ENCODE peak calls at places on chromosomes 12 and 14, in eight cellular contexts. One of them, this sample, is unnamed.

GRCh38 chr14:77241955-77242354 is 29.1 kb downstream of the NGB start:
- DNase-seq in H54: no peak
- DNase-seq in GM12878: no peak
- DNase-seq in IMR-90: no peak
- DNase-seq in ovary: no peak
- DNase-seq in lower leg skin: no peak
- DNase-seq in erythroblast: no peak
- DNase-seq in suprapubic skin: no peak
- DNase-seq in this sample: no peak

GRCh38 chr12:27220057-27220987 is 23.8 kb upstream of the STK38L start:
- DNase-seq in H54: no peak
- DNase-seq in GM12878: peak; percentile 90
- DNase-seq in IMR-90: peak; percentile 28
- DNase-seq in ovary: no peak
- DNase-seq in lower leg skin: no peak
- DNase-seq in erythroblast: no peak
- DNase-seq in suprapubic skin: no peak
- DNase-seq in this sample: no peak

GRCh38 chr12:116135209-116135930 is 142.1 kb downstream of the MED13L start:
- DNase-seq in H54: no peak
- DNase-seq in GM12878: no peak
- DNase-seq in IMR-90: peak; percentile 83
- DNase-seq in ovary: no peak
- DNase-seq in lower leg skin: no peak
- DNase-seq in erythroblast: peak; percentile 19
- DNase-seq in suprapubic skin: no peak
- DNase-seq in this sample: no peak

GRCh38 chr12:57793920-57794319 is 11.3 kb downstream of the TSFM start:
- DNase-seq in H54: peak; percentile 40
- DNase-seq in GM12878: no peak
- DNase-seq in IMR-90: peak; percentile 90
- DNase-seq in ovary: no peak
- DNase-seq in lower leg skin: no peak
- DNase-seq in erythroblast: no peak
- DNase-seq in suprapubic skin: no peak
- DNase-seq in this sample: no peak

GRCh38 chr12:47238665-47239064 is 158.9 kb upstream of the AMIGO2 start:
- DNase-seq in H54: no peak
- DNase-seq in GM12878: no peak
- DNase-seq in IMR-90: peak; percentile 54
- DNase-seq in ovary: no peak
- DNase-seq in lower leg skin: no peak
- DNase-seq in erythroblast: no peak
- DNase-seq in suprapubic skin: no peak
- DNase-seq in this sample: no peak

GRCh38 chr14:66240112-66240511 is 246.1 kb upstream of the CCDC196 start:
- DNase-seq in H54: no peak
- DNase-seq in GM12878: no peak
- DNase-seq in IMR-90: no peak
- DNase-seq in ovary: no peak
- DNase-seq in lower leg skin: no peak
- DNase-seq in erythroblast: no peak
- DNase-seq in suprapubic skin: no peak
- DNase-seq in this sample: no peak

GRCh38 chr12:31740618-31741017 is 11.8 kb upstream of the AMN1 start:
- DNase-seq in H54: no peak
- DNase-seq in GM12878: no peak
- DNase-seq in IMR-90: no peak
- DNase-seq in ovary: no peak
- DNase-seq in lower leg skin: no peak
- DNase-seq in erythroblast: no peak
- DNase-seq in suprapubic skin: no peak
- DNase-seq in this sample: no peak

GRCh38 chr12:19846561-19846960 is 407.3 kb downstream of the AEBP2 start:
- DNase-seq in H54: no peak
- DNase-seq in GM12878: no peak
- DNase-seq in IMR-90: peak; percentile 69
- DNase-seq in ovary: no peak
- DNase-seq in lower leg skin: no peak
- DNase-seq in erythroblast: no peak
- DNase-seq in suprapubic skin: no peak
- DNase-seq in this sample: no peak

GRCh38 chr12:49903700-49904423 is at the start of gene FAIM2:
- DNase-seq in H54: no peak
- DNase-seq in GM12878: no peak
- DNase-seq in IMR-90: peak; percentile 82
- DNase-seq in ovary: peak; percentile 72
- DNase-seq in lower leg skin: no peak
- DNase-seq in erythroblast: peak; percentile 30
- DNase-seq in suprapubic skin: no peak
- DNase-seq in this sample: peak; percentile 91

GRCh38 chr14:21056520-21057163 is 980 bp upstream of the RNASE8 start:
- DNase-seq in H54: no peak
- DNase-seq in GM12878: no peak
- DNase-seq in IMR-90: no peak
- DNase-seq in ovary: no peak
- DNase-seq in lower leg skin: no peak
- DNase-seq in erythroblast: no peak
- DNase-seq in suprapubic skin: no peak
- DNase-seq in this sample: no peak
- TF ChIP-seq POLR2A in H54: no peak
- TF ChIP-seq POLR2A in GM12878: no peak
- TF ChIP-seq POLR2A in IMR-90: no peak
- TF ChIP-seq POLR2A in ovary: no peak
- TF ChIP-seq POLR2A in lower leg skin: no peak
- TF ChIP-seq POLR2A in erythroblast: no peak
- TF ChIP-seq POLR2A in suprapubic skin: no peak
- TF ChIP-seq POLR2A in this sample: no peak

GRCh38 chr12:75611041-75611440 is 99.6 kb upstream of the KRR1 start:
- DNase-seq in H54: no peak
- DNase-seq in GM12878: no peak
- DNase-seq in IMR-90: no peak
- DNase-seq in ovary: no peak
- DNase-seq in lower leg skin: no peak
- DNase-seq in erythroblast: no peak
- DNase-seq in suprapubic skin: no peak
- DNase-seq in this sample: no peak

GRCh38 chr12:75613981-75614380 is 102.6 kb upstream of the KRR1 start:
- DNase-seq in H54: no peak
- DNase-seq in GM12878: no peak
- DNase-seq in IMR-90: no peak
- DNase-seq in ovary: no peak
- DNase-seq in lower leg skin: no peak
- DNase-seq in erythroblast: no peak
- DNase-seq in suprapubic skin: no peak
- DNase-seq in this sample: no peak
- TF ChIP-seq POLR2A in H54: no peak
- TF ChIP-seq POLR2A in GM12878: no peak
- TF ChIP-seq POLR2A in IMR-90: no peak
- TF ChIP-seq POLR2A in ovary: no peak
- TF ChIP-seq POLR2A in lower leg skin: no peak
- TF ChIP-seq POLR2A in erythroblast: no peak
- TF ChIP-seq POLR2A in suprapubic skin: no peak
- TF ChIP-seq POLR2A in this sample: no peak

DNA sequence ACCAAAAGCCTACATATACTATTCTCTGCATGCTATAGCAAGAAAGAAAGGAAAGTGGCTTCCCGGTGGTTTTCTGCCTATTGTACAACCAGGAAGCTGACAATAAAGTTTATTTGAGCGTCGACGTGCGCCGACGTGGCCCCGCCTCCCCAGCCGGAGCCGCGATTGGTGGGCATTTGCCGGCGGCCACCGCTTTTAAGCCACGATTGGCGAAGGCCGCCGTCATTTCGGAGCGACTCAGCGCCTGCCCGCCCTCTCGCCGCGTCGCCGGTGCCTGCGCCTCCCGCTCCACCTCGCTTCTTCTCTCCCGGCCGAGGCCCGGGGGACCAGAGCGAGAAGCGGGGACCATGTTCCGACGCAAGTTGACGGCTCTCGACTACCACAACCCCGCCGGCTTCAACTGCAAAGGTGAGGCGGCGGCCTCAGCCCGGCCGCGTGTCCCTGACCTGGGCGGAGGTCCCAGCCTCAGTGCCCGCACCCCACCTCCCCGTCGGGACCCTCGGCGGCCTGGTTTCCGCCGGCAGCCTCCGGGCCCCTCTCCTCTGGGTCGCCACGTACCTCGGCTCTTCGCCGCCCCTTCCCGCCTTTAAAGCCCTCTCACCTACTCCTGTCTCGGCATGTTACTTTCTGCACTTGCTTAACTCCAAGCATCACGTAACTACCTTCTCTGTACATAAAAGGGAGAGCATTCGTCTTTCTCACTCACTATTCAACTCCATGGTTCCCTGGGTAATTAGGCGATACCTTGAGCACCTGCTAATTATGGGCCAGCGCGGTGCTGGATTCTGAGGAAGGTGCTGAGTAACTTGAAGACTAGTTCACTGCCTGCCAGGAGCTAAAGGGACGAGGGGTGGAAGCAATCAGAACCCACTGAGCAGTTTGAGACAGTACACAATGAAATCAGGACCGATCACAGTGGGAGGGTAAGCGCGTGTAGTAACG is at the start of gene RTRAF:
- DNase-seq in H54: peak; percentile 72
- DNase-seq in GM12878: peak; percentile 69
- DNase-seq in IMR-90: peak; percentile 92
- DNase-seq in ovary: peak; percentile 93
- DNase-seq in lower leg skin: peak; percentile 89
- DNase-seq in erythroblast: peak; percentile 96
- DNase-seq in suprapubic skin: peak; percentile 93
- DNase-seq in this sample: peak; percentile 95
- TF ChIP-seq POLR2A in H54: peak; percentile 60
- TF ChIP-seq POLR2A in GM12878: peak; percentile 97
- TF ChIP-seq POLR2A in IMR-90: peak; percentile 82
- TF ChIP-seq POLR2A in ovary: peak; percentile 70
- TF ChIP-seq POLR2A in lower leg skin: no peak
- TF ChIP-seq POLR2A in erythroblast: peak; percentile 89
- TF ChIP-seq POLR2A in suprapubic skin: peak; percentile 78
- TF ChIP-seq POLR2A in this sample: peak; percentile 87

GRCh38 chr14:60904381-60904780 is 76.5 kb downstream of the TRMT5 start:
- DNase-seq in H54: no peak
- DNase-seq in GM12878: no peak
- DNase-seq in IMR-90: peak; percentile 31
- DNase-seq in ovary: no peak
- DNase-seq in lower leg skin: no peak
- DNase-seq in erythroblast: no peak
- DNase-seq in suprapubic skin: no peak
- DNase-seq in this sample: no peak

DNA sequence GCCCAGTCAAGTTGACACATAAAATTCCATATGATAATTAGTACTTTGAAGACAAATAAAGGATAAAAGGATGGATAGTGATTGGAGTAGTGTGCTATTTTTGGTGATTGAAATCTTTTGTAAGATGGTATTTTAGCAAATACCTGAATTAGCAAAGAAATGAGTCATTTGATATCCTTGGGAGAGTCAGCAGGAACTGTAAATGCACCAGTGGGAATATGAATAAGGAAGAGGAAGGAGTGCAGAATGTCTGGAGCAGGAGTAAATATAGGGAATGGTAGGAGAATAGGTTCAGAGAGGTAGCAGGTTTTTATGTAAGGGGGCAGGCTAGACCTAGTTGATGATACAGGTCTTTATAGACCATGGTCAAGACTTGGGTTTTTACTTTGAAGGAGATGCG is 74.9 kb downstream of the TRMT5 start:
- DNase-seq in H54: no peak
- DNase-seq in GM12878: no peak
- DNase-seq in IMR-90: peak; percentile 38
- DNase-seq in ovary: no peak
- DNase-seq in lower leg skin: no peak
- DNase-seq in erythroblast: no peak
- DNase-seq in suprapubic skin: no peak
- DNase-seq in this sample: no peak
- TF ChIP-seq POLR2A in H54: no peak
- TF ChIP-seq POLR2A in GM12878: no peak
- TF ChIP-seq POLR2A in IMR-90: no peak
- TF ChIP-seq POLR2A in ovary: no peak
- TF ChIP-seq POLR2A in lower leg skin: no peak
- TF ChIP-seq POLR2A in erythroblast: no peak
- TF ChIP-seq POLR2A in suprapubic skin: no peak
- TF ChIP-seq POLR2A in this sample: no peak

GRCh38 chr12:120324841-120325417 is 2.6 kb downstream of the PLA2G1B start:
- DNase-seq in H54: no peak
- DNase-seq in GM12878: no peak
- DNase-seq in IMR-90: no peak
- DNase-seq in ovary: no peak
- DNase-seq in lower leg skin: no peak
- DNase-seq in erythroblast: no peak
- DNase-seq in suprapubic skin: no peak
- DNase-seq in this sample: no peak

GRCh38 chr12:120331390-120331789 is 3.8 kb upstream of the PLA2G1B start:
- DNase-seq in H54: no peak
- DNase-seq in GM12878: no peak
- DNase-seq in IMR-90: no peak
- DNase-seq in ovary: no peak
- DNase-seq in lower leg skin: no peak
- DNase-seq in erythroblast: no peak
- DNase-seq in suprapubic skin: no peak
- DNase-seq in this sample: no peak

GRCh38 chr12:120323772-120324171 is 3.8 kb downstream of the PLA2G1B start:
- DNase-seq in H54: no peak
- DNase-seq in GM12878: no peak
- DNase-seq in IMR-90: no peak
- DNase-seq in ovary: no peak
- DNase-seq in lower leg skin: no peak
- DNase-seq in erythroblast: no peak
- DNase-seq in suprapubic skin: no peak
- DNase-seq in this sample: no peak

GRCh38 chr12:120328228-120328627 is 649 bp upstream of the PLA2G1B start:
- DNase-seq in H54: no peak
- DNase-seq in GM12878: no peak
- DNase-seq in IMR-90: no peak
- DNase-seq in ovary: no peak
- DNase-seq in lower leg skin: no peak
- DNase-seq in erythroblast: peak; percentile 14
- DNase-seq in suprapubic skin: no peak
- DNase-seq in this sample: no peak

GRCh38 chr12:120327593-120327992 is at the start of gene PLA2G1B:
- DNase-seq in H54: no peak
- DNase-seq in GM12878: no peak
- DNase-seq in IMR-90: no peak
- DNase-seq in ovary: peak; percentile 52
- DNase-seq in lower leg skin: no peak
- DNase-seq in erythroblast: no peak
- DNase-seq in suprapubic skin: no peak
- DNase-seq in this sample: peak; percentile 46
- TF ChIP-seq POLR2A in H54: no peak
- TF ChIP-seq POLR2A in GM12878: no peak
- TF ChIP-seq POLR2A in IMR-90: no peak
- TF ChIP-seq POLR2A in ovary: no peak
- TF ChIP-seq POLR2A in lower leg skin: no peak
- TF ChIP-seq POLR2A in erythroblast: no peak
- TF ChIP-seq POLR2A in suprapubic skin: no peak
- TF ChIP-seq POLR2A in this sample: no peak

DNA sequence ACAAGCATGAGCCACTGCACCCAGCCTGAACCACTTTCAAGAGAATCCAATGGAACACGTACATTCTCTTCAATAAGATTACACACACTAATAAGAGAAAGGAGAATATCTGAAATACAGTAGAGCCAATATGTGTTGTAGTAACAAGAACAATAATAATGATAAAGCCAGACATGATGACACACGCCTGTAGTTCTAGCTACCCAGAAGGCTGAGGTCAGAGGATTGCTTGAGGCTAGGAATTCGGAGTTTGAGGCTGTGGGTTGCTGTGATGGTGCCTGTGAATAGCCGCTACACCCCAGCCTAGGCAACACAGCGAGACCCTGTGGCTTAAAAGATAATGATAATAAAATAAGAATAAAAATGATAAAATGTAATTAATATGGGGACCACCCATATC is 15.6 kb downstream of the APOBEC1 start:
- DNase-seq in H54: no peak
- DNase-seq in GM12878: no peak
- DNase-seq in IMR-90: no peak
- DNase-seq in ovary: no peak
- DNase-seq in lower leg skin: no peak
- DNase-seq in erythroblast: no peak
- DNase-seq in suprapubic skin: no peak
- DNase-seq in this sample: no peak
- TF ChIP-seq POLR2A in H54: no peak
- TF ChIP-seq POLR2A in GM12878: no peak
- TF ChIP-seq POLR2A in IMR-90: no peak
- TF ChIP-seq POLR2A in ovary: no peak
- TF ChIP-seq POLR2A in lower leg skin: no peak
- TF ChIP-seq POLR2A in erythroblast: no peak
- TF ChIP-seq POLR2A in suprapubic skin: no peak
- TF ChIP-seq POLR2A in this sample: no peak